ENCODE peak calls at places on chromosomes 13 and 19, in five cellular contexts. O is iPS DF 6.9, R is ovary, X is breast epithelium, H is aorta. S is an unnamed sample.
A peak's percentile ranks its signal among the peaks of the same experiment; 100 is the strongest.

GRCh38 chr19:52535831-52536800 is 8.6 kb downstream of the ZNF808 start:
- DNase-seq in O (no peak), R (peak; percentile 82), X (peak; percentile 78), H (peak; percentile 97), S (peak; percentile 94)

GRCh38 chr13:48302920-48303330 is 626 bp upstream of the RB1 start:
- DNase-seq in O (no peak), R (peak; percentile 27), X (no peak), H (no peak), S (no peak)

GRCh38 chr13:20442798-20443381 is 82.8 kb downstream of the CRYL1 start:
- DNase-seq in O (no peak), R (no peak), X (no peak), H (no peak), S (no peak)

GRCh38 chr19:33404506-33404905 is 31.0 kb downstream of the CEBPG start:
- DNase-seq in O (no peak), R (no peak), X (no peak), H (peak; percentile 35), S (no peak)

GRCh38 chr13:73210218-73210883 is 151.5 kb downstream of the KLF5 start:
- DNase-seq in O (no peak), R (no peak), X (no peak), H (no peak), S (peak; percentile 57)

GRCh38 chr13:31851201-31851600 is 111.9 kb downstream of the RXFP2 start:
- DNase-seq in O (no peak), R (no peak), X (no peak), H (no peak), S (no peak)

GRCh38 chr19:35714601-35715354 is 3.0 kb upstream of the KMT2B start:
- DNase-seq in O (no peak), R (no peak), X (no peak), H (no peak), S (no peak)

GRCh38 chr19:16070366-16070990 is 5.8 kb upstream of the TPM4 start:
- DNase-seq in O (no peak), R (peak; percentile 63), X (peak; percentile 91), H (peak; percentile 89), S (no peak)

GRCh38 chr13:44879452-44880058 is 109.7 kb downstream of the NUFIP1 start:
- DNase-seq in O (peak; percentile 16), R (no peak), X (no peak), H (no peak), S (peak; percentile 38)

GRCh38 chr13:106210327-106210726 is 325.1 kb downstream of the EFNB2 start:
- DNase-seq in O (no peak), R (no peak), X (no peak), H (no peak), S (peak; percentile 32)

DNA sequence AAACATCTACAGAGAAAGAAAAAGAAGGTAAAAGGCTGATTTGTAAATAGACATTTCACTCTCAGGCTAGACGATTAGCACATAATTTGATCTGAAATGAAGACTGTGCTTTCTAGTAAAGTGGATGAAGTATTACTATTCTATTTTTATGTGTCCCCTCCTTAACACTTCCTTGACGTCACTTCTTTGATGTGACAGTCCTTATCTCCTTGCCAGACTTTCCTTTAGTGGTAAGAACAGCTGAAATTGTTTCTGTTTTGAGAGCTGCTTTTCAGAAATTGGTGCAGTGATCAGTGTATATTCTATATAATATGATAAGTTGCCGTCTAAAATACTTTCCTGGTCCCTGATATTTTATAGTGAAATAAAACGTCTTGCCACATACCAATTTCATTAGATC is 210.1 kb upstream of the PCDH9 start:
- DNase-seq in O (no peak), R (no peak), X (no peak), H (no peak), S (no peak)
- H3K36me3 ChIP-seq in O (no peaks in the 10 kb centered on the region), R (no peaks in the 10 kb centered on the region), X (no peaks in the 10 kb centered on the region), H (no peaks in the 10 kb centered on the region), S (no peaks in the 10 kb centered on the region)

DNA sequence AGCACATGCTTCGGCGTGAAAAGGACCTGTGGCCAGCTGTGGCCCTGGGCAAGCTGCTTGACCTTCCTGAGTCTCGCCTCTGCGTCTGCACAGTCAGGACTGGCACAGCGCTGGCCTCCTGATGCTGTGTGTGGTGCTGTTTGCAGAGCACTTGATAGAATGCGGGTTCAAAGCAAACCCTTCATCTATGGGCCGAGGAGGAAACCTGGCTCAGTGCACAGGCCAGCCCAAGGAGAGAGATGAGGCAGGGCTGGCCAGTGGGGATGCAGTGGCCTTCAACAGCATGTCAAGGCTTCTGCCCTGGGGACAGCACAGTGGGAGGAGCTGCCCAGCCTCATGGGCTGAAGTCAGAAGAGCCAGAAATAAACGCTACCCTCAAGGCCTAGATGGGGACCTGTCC is 21.3 kb upstream of the VSTM2B start:
- DNase-seq in O (no peak), R (no peak), X (no peak), H (peak; percentile 33), S (no peak)
- H3K27ac ChIP-seq in O (no peak overlapping the region), R (no peak overlapping the region), X (no peak overlapping the region), H (no peak overlapping the region), S (no peak overlapping the region)

DNA sequence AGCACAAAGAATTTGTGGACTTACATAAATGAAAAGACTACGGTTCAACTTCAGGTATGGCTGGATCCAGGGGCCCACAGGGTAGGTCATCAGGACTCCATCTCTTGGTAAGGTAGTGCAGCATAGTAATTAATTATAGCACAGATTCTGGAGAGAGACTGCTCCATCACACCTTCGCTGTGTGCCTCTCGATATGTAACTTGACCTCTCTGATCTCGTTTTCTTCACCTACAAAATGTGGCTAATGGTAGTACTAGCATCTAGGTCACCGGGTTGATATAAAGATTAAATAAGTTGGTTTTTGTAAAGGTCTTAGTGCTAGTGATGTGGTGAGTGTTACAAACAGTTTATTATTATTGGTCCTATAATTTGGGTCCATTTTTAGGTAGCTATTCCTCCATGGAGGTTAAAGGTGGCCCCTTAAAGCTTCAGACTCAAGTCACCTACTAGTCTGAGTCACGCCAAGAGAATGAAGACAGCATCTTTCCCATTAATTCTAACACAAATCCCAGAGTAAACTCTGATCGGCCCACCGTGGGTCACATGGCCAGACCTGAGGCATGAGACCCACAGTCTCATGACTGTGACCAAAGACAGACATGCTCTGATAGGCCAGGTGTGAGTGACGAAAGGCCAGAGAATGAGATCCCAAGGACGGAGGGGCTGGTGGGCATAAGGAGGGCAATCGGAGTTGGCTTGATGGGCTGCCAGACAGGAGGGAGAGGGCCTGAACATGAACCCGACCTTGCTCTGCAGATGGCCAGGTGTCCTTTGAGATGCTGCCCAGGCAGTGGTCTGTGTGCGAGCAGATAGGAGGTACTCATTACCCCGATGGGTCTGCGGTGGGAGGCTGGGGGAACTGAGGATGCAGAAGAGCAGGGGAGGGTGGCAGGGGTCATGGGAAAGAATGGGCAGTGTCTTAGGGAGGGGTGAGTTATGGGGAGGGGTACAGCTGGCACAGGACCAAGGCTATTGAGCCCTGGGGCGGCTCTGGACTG is 18.3 kb upstream of the PSMD8 start:
- DNase-seq in O (no peak), R (no peak), X (no peak), H (no peak), S (peak; percentile 49)
- H3K36me3 ChIP-seq in O (no peaks in the 10 kb centered on the region), R (no peaks in the 10 kb centered on the region), X (no peaks in the 10 kb centered on the region), H (no peaks in the 10 kb centered on the region), S (no peaks in the 10 kb centered on the region)

GRCh38 chr13:46150134-46150693 is 31.8 kb downstream of the LCP1 start:
- DNase-seq in O (no peak), R (no peak), X (no peak), H (no peak), S (no peak)
- H3K27ac ChIP-seq in O (no peak overlapping the region), R (no peak overlapping the region), X (no peak overlapping the region), H (no peak overlapping the region), S (no peak overlapping the region)

GRCh38 chr19:6229216-6229913 is 50.4 kb downstream of the MLLT1 start:
- DNase-seq in O (no peak), R (no peak), X (no peak), H (peak; percentile 67), S (no peak)

GRCh38 chr19:6227941-6228325 is 51.8 kb downstream of the MLLT1 start:
- DNase-seq in O (no peak), R (no peak), X (no peak), H (peak; percentile 65), S (no peak)

GRCh38 chr19:6228523-6229215 is 51.1 kb downstream of the MLLT1 start:
- DNase-seq in O (no peak), R (no peak), X (no peak), H (peak; percentile 63), S (no peak)

GRCh38 chr19:6230991-6231448 is 48.8 kb downstream of the MLLT1 start:
- DNase-seq in O (no peak), R (no peak), X (no peak), H (peak; percentile 71), S (no peak)

GRCh38 chr19:6229951-6230712 is 49.6 kb downstream of the MLLT1 start:
- DNase-seq in O (no peak), R (no peak), X (no peak), H (peak; percentile 61), S (no peak)
- H3K36me3 ChIP-seq in O (peaks cover 22% of the 10 kb centered on the region), R (no peaks in the 10 kb centered on the region), X (no peaks in the 10 kb centered on the region), H (no peaks in the 10 kb centered on the region), S (no peaks in the 10 kb centered on the region)

GRCh38 chr13:110197041-110197440 is 109.9 kb downstream of the COL4A1 start:
- DNase-seq in O (no peak), R (no peak), X (no peak), H (no peak), S (peak; percentile 39)

GRCh38 chr13:110195547-110196485 is 111.1 kb downstream of the COL4A1 start:
- DNase-seq in O (no peak), R (no peak), X (no peak), H (no peak), S (no peak)

GRCh38 chr13:110199046-110199831 is 107.7 kb downstream of the COL4A1 start:
- DNase-seq in O (no peak), R (no peak), X (no peak), H (no peak), S (no peak)

GRCh38 chr13:110200276-110200675 is 106.7 kb downstream of the COL4A1 start:
- DNase-seq in O (no peak), R (no peak), X (no peak), H (no peak), S (no peak)

DNA sequence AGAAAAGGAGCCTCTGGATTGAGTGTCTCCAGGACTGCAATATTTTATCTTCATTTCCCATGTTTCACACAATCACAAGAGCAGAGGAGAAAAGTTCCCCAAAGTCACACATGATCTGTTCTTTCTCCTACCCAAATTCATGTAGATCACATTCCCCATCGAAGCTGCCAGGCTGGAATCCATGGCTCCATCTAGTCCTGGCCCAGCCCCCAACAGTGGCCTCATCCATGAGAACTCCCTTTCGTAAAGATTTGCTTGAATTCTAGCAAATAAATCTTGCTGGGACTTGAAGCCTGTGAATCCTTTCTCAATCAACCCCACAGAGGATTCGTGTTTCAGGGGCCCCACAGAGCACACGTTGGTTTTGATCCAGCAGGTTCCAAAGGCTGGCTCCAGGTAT is 109.5 kb downstream of the COL4A1 start:
- DNase-seq in O (no peak), R (no peak), X (no peak), H (no peak), S (no peak)
- H3K27ac ChIP-seq in O (no peak overlapping the region), R (no peak overlapping the region), X (no peak overlapping the region), H (no peak overlapping the region), S (peak overlapping the region; percentile 69)